ENCODE peak calls at places on chromosomes 12 and 14, in four cellular contexts. One of them, this sample, is unnamed.

GRCh38 chr14:63677891-63678379 is 36.3 kb upstream of the WDR89 start:
- DNase-seq in progenitor cell of endocrine pancreas: no peak
- DNase-seq in AG10803: peak
- DNase-seq in PC-3: peak
- DNase-seq in this sample: no peak

GRCh38 chr14:61322799-61323290 is 1.5 kb downstream of the PRKCH start:
- DNase-seq in progenitor cell of endocrine pancreas: no peak
- DNase-seq in AG10803: no peak
- DNase-seq in PC-3: peak
- DNase-seq in this sample: no peak

GRCh38 chr12:85804663-85805062 is 31.5 kb downstream of the RASSF9 start:
- DNase-seq in progenitor cell of endocrine pancreas: no peak
- DNase-seq in AG10803: peak
- DNase-seq in PC-3: no peak
- DNase-seq in this sample: no peak

GRCh38 chr12:31732926-31733548 is 4.2 kb upstream of the AMN1 start:
- DNase-seq in progenitor cell of endocrine pancreas: no peak
- DNase-seq in AG10803: peak
- DNase-seq in PC-3: peak
- DNase-seq in this sample: no peak

GRCh38 chr12:51864701-51865469 is 16.4 kb upstream of the FIGNL2 start:
- DNase-seq in progenitor cell of endocrine pancreas: no peak
- DNase-seq in AG10803: no peak
- DNase-seq in PC-3: no peak
- DNase-seq in this sample: no peak

GRCh38 chr12:102406033-102406584 is 74.3 kb downstream of the IGF1 start:
- DNase-seq in progenitor cell of endocrine pancreas: no peak
- DNase-seq in AG10803: peak
- DNase-seq in PC-3: no peak
- DNase-seq in this sample: no peak

GRCh38 chr12:92059976-92060375 is 85.7 kb downstream of the BTG1 start:
- DNase-seq in progenitor cell of endocrine pancreas: no peak
- DNase-seq in AG10803: peak
- DNase-seq in PC-3: peak
- DNase-seq in this sample: no peak

GRCh38 chr12:122052285-122052684 is 26.3 kb upstream of the MLXIP start:
- DNase-seq in progenitor cell of endocrine pancreas: no peak
- DNase-seq in AG10803: peak
- DNase-seq in PC-3: no peak
- DNase-seq in this sample: no peak

GRCh38 chr12:42679402-42679801 is 89.9 kb upstream of the PRICKLE1 start:
- DNase-seq in progenitor cell of endocrine pancreas: no peak
- DNase-seq in AG10803: no peak
- DNase-seq in PC-3: peak
- DNase-seq in this sample: no peak

GRCh38 chr12:88624911-88625310 is 44.6 kb upstream of the KITLG start:
- DNase-seq in progenitor cell of endocrine pancreas: no peak
- DNase-seq in AG10803: peak
- DNase-seq in PC-3: peak
- DNase-seq in this sample: no peak

GRCh38 chr14:75978249-75978731 is 3.5 kb downstream of the TGFB3 start:
- DNase-seq in progenitor cell of endocrine pancreas: no peak
- DNase-seq in AG10803: peak
- DNase-seq in PC-3: no peak
- DNase-seq in this sample: no peak

GRCh38 chr12:62210422-62210821 is 49.8 kb upstream of the USP15 start:
- DNase-seq in progenitor cell of endocrine pancreas: no peak
- DNase-seq in AG10803: peak
- DNase-seq in PC-3: peak
- DNase-seq in this sample: peak

GRCh38 chr12:122116707-122117535 is 38.4 kb downstream of the MLXIP start:
- DNase-seq in progenitor cell of endocrine pancreas: no peak
- DNase-seq in AG10803: no peak
- DNase-seq in PC-3: no peak
- DNase-seq in this sample: no peak

GRCh38 chr14:73460691-73461127 is 2.4 kb upstream of the NUMB start:
- DNase-seq in progenitor cell of endocrine pancreas: no peak
- DNase-seq in AG10803: peak
- DNase-seq in PC-3: peak
- DNase-seq in this sample: no peak

GRCh38 chr12:66688836-66689439 is 10.1 kb upstream of the GRIP1 start:
- DNase-seq in progenitor cell of endocrine pancreas: peak
- DNase-seq in AG10803: peak
- DNase-seq in PC-3: peak
- DNase-seq in this sample: peak

GRCh38 chr12:57759360-57759980 is 4.6 kb downstream of the MARCHF9 start:
- DNase-seq in progenitor cell of endocrine pancreas: no peak
- DNase-seq in AG10803: no peak
- DNase-seq in PC-3: peak
- DNase-seq in this sample: no peak

GRCh38 chr12:12684375-12685106 is 11.4 kb downstream of the GPR19 start:
- DNase-seq in progenitor cell of endocrine pancreas: peak
- DNase-seq in AG10803: peak
- DNase-seq in PC-3: peak
- DNase-seq in this sample: peak

GRCh38 chr12:128930591-128930990 is 77.3 kb downstream of the GLT1D1 start:
- DNase-seq in progenitor cell of endocrine pancreas: no peak
- DNase-seq in AG10803: no peak
- DNase-seq in PC-3: no peak
- DNase-seq in this sample: no peak

GRCh38 chr14:63045612-63046320 is 508 bp upstream of the KCNH5 start:
- DNase-seq in progenitor cell of endocrine pancreas: peak
- DNase-seq in AG10803: peak
- DNase-seq in PC-3: no peak
- DNase-seq in this sample: peak

GRCh38 chr12:67630373-67631088 is 18.0 kb upstream of the DYRK2 start:
- DNase-seq in progenitor cell of endocrine pancreas: no peak
- DNase-seq in AG10803: no peak
- DNase-seq in PC-3: peak
- DNase-seq in this sample: no peak

GRCh38 chr12:51524386-51524901 is 66.6 kb upstream of the SCN8A start:
- DNase-seq in progenitor cell of endocrine pancreas: no peak
- DNase-seq in AG10803: no peak
- DNase-seq in PC-3: no peak
- DNase-seq in this sample: no peak

GRCh38 chr14:68784298-68784910 is 8.5 kb downstream of the ZFP36L1 start:
- DNase-seq in progenitor cell of endocrine pancreas: peak
- DNase-seq in AG10803: peak
- DNase-seq in PC-3: peak
- DNase-seq in this sample: no peak

GRCh38 chr12:21656931-21657335 is 709 bp downstream of the LDHB start:
- DNase-seq in progenitor cell of endocrine pancreas: no peak
- DNase-seq in AG10803: peak
- DNase-seq in PC-3: peak
- DNase-seq in this sample: peak

DNA sequence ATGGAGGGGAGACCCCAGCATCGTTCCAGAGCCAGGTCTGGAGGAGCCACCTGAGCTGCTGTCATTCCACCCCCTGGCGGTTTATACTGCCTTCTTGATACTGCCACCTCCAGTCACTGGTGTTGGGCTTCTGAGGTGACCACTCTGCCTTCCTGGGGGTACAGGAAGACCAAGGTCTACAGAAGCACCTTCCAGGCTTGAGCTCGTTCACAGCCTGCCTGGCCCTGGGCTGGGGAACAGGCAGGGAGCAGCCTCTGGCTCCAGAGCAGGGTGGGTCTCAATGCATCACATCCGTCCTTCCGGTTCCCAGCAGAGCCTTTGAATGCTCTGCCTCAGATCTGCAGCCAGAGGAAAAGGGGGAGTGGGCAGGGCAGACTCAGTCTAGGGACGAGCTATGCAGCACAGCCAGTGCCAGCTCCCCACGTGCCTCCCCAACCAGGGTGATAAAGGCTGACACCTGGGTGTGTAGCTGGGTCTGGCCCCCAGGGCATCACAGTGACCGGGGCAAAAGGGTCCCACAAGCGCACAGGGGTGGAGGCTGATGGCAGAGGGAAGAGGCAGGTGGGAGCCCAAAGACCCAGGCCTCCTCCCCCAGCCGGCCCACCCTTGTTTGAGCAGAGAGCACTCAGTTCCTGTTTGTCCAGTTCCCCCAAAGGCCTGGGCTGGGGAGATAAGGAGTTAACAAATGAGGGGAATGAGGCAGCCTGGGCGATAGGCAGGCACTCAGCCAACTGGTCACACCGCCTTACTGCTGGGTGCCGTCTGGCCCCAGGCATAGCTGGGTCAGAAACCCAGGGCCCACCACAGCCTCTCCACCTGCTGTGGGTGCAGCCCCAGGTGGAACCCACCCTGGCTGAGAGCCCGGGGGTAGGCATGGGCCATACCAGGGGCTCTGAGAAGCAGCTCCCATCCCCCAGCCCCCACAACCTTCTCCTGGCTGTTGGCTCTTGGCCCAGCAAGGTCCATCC is 17.1 kb downstream of the DEGS2 start:
- DNase-seq in progenitor cell of endocrine pancreas: peak
- DNase-seq in AG10803: no peak
- DNase-seq in PC-3: no peak
- DNase-seq in this sample: no peak
- TF ChIP-seq CTCF in progenitor cell of endocrine pancreas: no peak
- TF ChIP-seq CTCF in AG10803: no peak
- TF ChIP-seq CTCF in PC-3: no peak
- TF ChIP-seq CTCF in this sample: no peak

GRCh38 chr14:105333613-105334364 is 19.2 kb downstream of the PACS2 start:
- DNase-seq in progenitor cell of endocrine pancreas: no peak
- DNase-seq in AG10803: no peak
- DNase-seq in PC-3: no peak
- DNase-seq in this sample: no peak

GRCh38 chr14:105333020-105333490 is 18.5 kb downstream of the PACS2 start:
- DNase-seq in progenitor cell of endocrine pancreas: no peak
- DNase-seq in AG10803: no peak
- DNase-seq in PC-3: no peak
- DNase-seq in this sample: no peak

GRCh38 chr14:105335735-105336476 is 21.4 kb downstream of the PACS2 start:
- DNase-seq in progenitor cell of endocrine pancreas: no peak
- DNase-seq in AG10803: no peak
- DNase-seq in PC-3: no peak
- DNase-seq in this sample: no peak

GRCh38 chr14:105336477-105337287 is 22.1 kb downstream of the PACS2 start:
- DNase-seq in progenitor cell of endocrine pancreas: no peak
- DNase-seq in AG10803: no peak
- DNase-seq in PC-3: no peak
- DNase-seq in this sample: no peak

GRCh38 chr14:105334383-105335230 is 20.1 kb downstream of the PACS2 start:
- DNase-seq in progenitor cell of endocrine pancreas: no peak
- DNase-seq in AG10803: no peak
- DNase-seq in PC-3: no peak
- DNase-seq in this sample: no peak
- TF ChIP-seq CTCF in progenitor cell of endocrine pancreas: no peak
- TF ChIP-seq CTCF in AG10803: no peak
- TF ChIP-seq CTCF in PC-3: no peak
- TF ChIP-seq CTCF in this sample: no peak

GRCh38 chr12:76081909-76082308 is 2.6 kb downstream of the NAP1L1 start:
- DNase-seq in progenitor cell of endocrine pancreas: no peak
- DNase-seq in AG10803: no peak
- DNase-seq in PC-3: no peak
- DNase-seq in this sample: no peak

GRCh38 chr12:76083761-76084276 is 666 bp downstream of the NAP1L1 start:
- DNase-seq in progenitor cell of endocrine pancreas: peak
- DNase-seq in AG10803: peak
- DNase-seq in PC-3: peak
- DNase-seq in this sample: peak

GRCh38 chr12:76084277-76085158 is at the start of gene NAP1L1:
- DNase-seq in progenitor cell of endocrine pancreas: peak
- DNase-seq in AG10803: peak
- DNase-seq in PC-3: peak
- DNase-seq in this sample: peak

GRCh38 chr12:76083246-76083735 is 1.2 kb downstream of the NAP1L1 start:
- DNase-seq in progenitor cell of endocrine pancreas: no peak
- DNase-seq in AG10803: no peak
- DNase-seq in PC-3: no peak
- DNase-seq in this sample: no peak

DNA sequence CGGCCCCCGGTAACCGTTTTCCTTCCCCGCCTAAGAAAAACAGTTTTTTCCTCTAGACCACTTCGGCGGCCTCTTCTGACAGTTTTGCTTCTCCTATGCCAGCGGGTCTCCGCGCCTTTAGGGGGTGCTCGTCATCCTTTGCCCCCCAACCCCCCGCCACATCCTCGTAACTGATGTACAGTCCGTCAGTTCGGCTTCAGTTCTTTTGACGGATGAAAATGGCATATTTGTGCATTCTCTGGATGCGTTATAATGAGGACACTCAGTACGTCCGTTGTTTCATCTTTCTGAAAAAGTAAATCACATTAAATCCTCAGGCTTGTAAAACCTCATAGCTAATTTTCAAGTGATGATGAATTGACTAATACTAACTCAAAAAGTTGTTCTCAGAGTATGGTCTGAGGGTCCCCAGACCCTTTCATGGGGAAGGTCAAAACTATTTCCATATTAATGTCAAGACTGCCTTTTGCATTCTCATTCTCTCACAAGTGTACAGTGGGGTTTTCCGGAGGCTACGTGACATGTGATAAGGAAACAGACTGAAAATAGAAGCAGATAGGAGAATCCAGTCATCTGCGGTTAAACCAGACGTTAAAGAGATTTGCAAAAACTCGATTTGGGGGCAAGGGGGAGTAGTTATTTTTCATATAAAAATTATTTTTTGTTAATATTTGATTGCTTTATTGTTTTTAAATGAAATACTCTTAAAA is 829 bp upstream of the NAP1L1 start:
- DNase-seq in progenitor cell of endocrine pancreas: no peak
- DNase-seq in AG10803: no peak
- DNase-seq in PC-3: no peak
- DNase-seq in this sample: no peak
- TF ChIP-seq CTCF in progenitor cell of endocrine pancreas: no peak
- TF ChIP-seq CTCF in AG10803: peak
- TF ChIP-seq CTCF in PC-3: peak
- TF ChIP-seq CTCF in this sample: peak

DNA sequence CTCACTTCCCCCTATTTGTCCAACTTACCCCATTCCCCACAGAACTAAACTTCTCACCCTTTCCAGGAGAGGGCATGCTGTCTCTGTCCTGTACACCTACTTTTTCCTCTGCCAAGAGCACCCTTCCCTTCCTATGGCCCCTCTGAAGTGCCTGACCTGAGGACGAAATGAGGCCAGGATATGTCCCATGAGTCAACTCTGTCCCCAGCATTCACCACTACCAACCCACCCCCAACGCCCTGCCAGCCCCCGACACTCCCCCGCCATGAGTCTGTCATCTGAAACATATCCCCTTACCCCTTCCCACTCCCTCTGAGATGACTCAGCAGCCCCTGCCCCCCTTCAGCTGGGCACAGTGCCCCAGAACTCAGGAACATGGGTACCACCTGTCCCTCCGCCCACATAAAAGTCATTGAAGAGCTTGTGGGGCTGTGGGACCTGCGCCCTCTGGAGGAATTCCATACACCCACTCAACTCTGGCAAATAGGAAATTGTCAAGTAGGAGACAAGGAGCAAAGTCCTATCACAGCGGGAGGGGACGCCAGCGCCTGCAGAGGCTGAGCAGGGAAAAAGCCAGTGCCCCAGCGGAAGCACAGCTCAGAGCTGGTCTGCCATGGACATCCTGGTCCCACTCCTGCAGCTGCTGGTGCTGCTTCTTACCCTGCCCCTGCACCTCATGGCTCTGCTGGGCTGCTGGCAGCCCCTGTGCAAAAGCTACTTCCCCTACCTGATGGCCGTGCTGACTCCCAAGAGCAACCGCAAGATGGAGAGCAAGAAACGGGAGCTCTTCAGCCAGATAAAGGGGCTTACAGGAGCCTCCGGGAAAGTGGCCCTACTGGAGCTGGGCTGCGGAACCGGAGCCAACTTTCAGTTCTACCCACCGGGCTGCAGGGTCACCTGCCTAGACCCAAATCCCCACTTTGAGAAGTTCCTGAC is 26.3 kb downstream of the ITGA7 start:
- DNase-seq in progenitor cell of endocrine pancreas: peak
- DNase-seq in AG10803: peak
- DNase-seq in PC-3: peak
- DNase-seq in this sample: peak
- TF ChIP-seq CTCF in progenitor cell of endocrine pancreas: peak
- TF ChIP-seq CTCF in AG10803: peak
- TF ChIP-seq CTCF in PC-3: peak
- TF ChIP-seq CTCF in this sample: peak

This sample was measured in neural crest cell.